ENCODE peak calls at places on chromosome 9, in nine cellular contexts. K, Y, G, P, L, W, M, O and F are unnamed samples.

GRCh38 chr9:4235951-4236804 is 63.7 kb downstream of the GLIS3 start:
- DNase-seq in K (peak), Y (peak), G (no peak), P (peak), L (no peak), W (peak), M (no peak), O (peak), F (peak)

GRCh38 chr9:127974769-127975261 is 6.0 kb downstream of the EEIG1 start:
- DNase-seq in K (no peak), Y (no peak), G (peak), P (no peak), L (no peak), W (no peak), M (no peak), O (peak), F (no peak)

GRCh38 chr9:92762781-92763708 is 1.6 kb downstream of the BICD2 start:
- DNase-seq in K (no peak), Y (no peak), G (no peak), P (no peak), L (no peak), W (no peak), M (no peak), O (no peak), F (no peak)

GRCh38 chr9:23822331-23823169 is 3.5 kb downstream of the ELAVL2 start:
- DNase-seq in K (no peak), Y (no peak), G (no peak), P (no peak), L (peak), W (no peak), M (no peak), O (no peak), F (no peak)

GRCh38 chr9:86449246-86449645 is 95.0 kb upstream of the TUT7 start:
- DNase-seq in K (no peak), Y (no peak), G (no peak), P (no peak), L (no peak), W (no peak), M (no peak), O (no peak), F (no peak)

GRCh38 chr9:87149794-87150193 is 202.5 kb upstream of the GAS1 start:
- DNase-seq in K (no peak), Y (peak), G (peak), P (no peak), L (no peak), W (no peak), M (no peak), O (no peak), F (no peak)

GRCh38 chr9:91089405-91090131 is 272.1 kb downstream of the AUH start:
- DNase-seq in K (no peak), Y (peak), G (peak), P (no peak), L (peak), W (peak), M (peak), O (peak), F (no peak)

GRCh38 chr9:111662851-111663823 is 1.7 kb downstream of the GNG10 start:
- DNase-seq in K (no peak), Y (no peak), G (no peak), P (no peak), L (peak), W (no peak), M (no peak), O (no peak), F (no peak)

GRCh38 chr9:130914417-130915095 is 17.9 kb upstream of the QRFP start:
- DNase-seq in K (no peak), Y (no peak), G (no peak), P (no peak), L (no peak), W (no peak), M (no peak), O (no peak), F (no peak)

GRCh38 chr9:130915096-130915447 is 18.5 kb upstream of the QRFP start:
- DNase-seq in K (no peak), Y (no peak), G (no peak), P (no peak), L (no peak), W (no peak), M (no peak), O (no peak), F (no peak)

GRCh38 chr9:130913599-130914416 is 17.2 kb upstream of the QRFP start:
- DNase-seq in K (no peak), Y (no peak), G (no peak), P (no peak), L (no peak), W (no peak), M (no peak), O (no peak), F (no peak)

GRCh38 chr9:130911254-130912049 is 14.8 kb upstream of the QRFP start:
- DNase-seq in K (no peak), Y (no peak), G (no peak), P (no peak), L (no peak), W (no peak), M (no peak), O (no peak), F (no peak)

DNA sequence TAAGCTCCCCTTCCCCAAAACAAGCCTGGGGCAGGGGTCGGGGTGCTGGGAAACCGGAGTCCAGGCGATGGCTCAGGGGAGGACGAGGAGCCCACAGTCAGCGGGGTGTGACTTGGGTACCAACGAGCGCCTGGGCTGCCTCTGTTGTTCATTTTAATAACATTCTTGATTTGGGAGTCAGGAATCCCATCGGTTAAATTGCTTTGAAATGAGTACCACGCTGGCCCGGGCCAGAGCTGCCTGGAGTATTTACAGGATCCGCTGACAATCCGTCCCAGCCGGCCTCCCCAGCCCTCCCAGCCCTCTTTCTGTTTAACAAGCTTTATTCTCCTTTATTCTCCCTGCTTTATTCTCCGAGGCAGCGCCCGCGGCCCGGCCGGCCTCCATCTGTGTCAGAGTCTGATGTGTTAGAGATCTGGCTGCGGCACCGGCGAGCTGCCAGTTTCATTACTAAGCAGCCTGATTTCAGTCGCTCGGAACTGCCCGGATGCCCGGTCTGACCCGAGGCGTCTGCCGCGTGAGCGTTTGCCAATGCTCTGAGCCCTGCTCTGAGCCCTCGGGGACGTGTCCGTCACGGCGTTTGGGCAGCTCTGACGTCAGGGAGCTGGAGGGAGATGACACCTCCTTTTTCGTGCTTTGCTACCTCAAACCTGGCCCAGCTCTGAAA is 16.5 kb upstream of the QRFP start:
- DNase-seq in K (peak), Y (peak), G (peak), P (no peak), L (no peak), W (peak), M (no peak), O (peak), F (peak)
- H3K4me3 ChIP-seq in K (peak), Y (no peak), G (peak), P (no peak), L (no peak), W (no peak), M (no peak), O (no peak), F (no peak)

GRCh38 chr9:81833563-81834345 is 94.5 kb upstream of the SPATA31D4 start:
- DNase-seq in K (peak), Y (no peak), G (peak), P (no peak), L (no peak), W (peak), M (peak), O (peak), F (no peak)
- TF ChIP-seq CTCF in K (peak), Y (no peak), G (no peak), P (no peak), L (no peak), W (peak), M (no peak), O (no peak), F (no peak)

GRCh38 chr9:124657526-124657925 is 113.6 kb downstream of the NR6A1 start:
- DNase-seq in K (no peak), Y (no peak), G (no peak), P (no peak), L (no peak), W (no peak), M (no peak), O (no peak), F (no peak)

GRCh38 chr9:124660341-124660801 is 110.7 kb downstream of the NR6A1 start:
- DNase-seq in K (no peak), Y (no peak), G (peak), P (no peak), L (peak), W (peak), M (peak), O (peak), F (peak)

GRCh38 chr9:124661184-124661755 is 109.8 kb downstream of the NR6A1 start:
- DNase-seq in K (no peak), Y (no peak), G (no peak), P (no peak), L (no peak), W (peak), M (no peak), O (no peak), F (no peak)

GRCh38 chr9:124659099-124659659 is 111.9 kb downstream of the NR6A1 start:
- DNase-seq in K (peak), Y (peak), G (peak), P (peak), L (peak), W (peak), M (peak), O (peak), F (peak)

DNA sequence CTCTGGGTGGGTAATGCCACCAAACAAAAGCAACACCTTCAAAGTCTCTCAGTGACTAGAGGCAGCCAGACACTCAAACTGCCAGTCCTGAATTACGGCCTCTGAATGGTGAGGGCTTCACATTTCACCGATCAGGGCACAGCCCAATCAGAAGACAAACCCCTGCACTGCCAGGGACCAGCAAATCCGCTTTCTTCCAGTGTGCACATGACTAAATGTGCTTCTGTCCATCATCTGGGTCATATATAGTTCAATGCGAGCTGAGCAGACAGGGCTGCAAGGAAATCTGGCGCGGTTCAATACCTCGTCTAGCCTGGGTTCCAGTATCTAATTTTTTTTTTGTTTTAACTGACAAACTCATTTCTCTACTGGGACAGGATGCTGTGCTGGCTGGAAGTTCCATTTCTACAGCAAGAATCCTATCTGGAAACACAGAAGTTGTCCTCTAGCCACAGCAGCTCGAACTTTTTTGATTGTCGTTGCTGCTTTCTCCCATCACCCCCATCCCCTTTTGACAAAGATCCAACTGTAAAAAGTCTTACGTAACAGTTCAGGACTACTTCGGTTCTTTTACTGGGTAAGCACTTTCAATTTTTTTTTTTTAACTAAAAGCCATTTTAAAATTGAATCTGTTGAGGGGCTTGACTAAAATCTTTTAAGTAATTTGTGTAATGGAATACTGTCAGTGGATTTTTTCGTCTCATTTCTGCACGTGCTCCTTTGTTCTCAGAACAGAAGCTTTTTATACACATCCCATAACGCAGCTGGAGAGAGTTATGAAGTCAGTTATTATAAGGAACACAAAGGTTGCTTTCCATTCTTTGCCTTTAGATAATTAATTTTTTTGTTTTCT is 112.7 kb downstream of the NR6A1 start:
- DNase-seq in K (peak), Y (peak), G (peak), P (peak), L (peak), W (peak), M (peak), O (peak), F (peak)
- H3K4me3 ChIP-seq in K (peak), Y (peak), G (peak), P (peak), L (peak), W (peak), M (peak), O (peak), F (peak)

DNA sequence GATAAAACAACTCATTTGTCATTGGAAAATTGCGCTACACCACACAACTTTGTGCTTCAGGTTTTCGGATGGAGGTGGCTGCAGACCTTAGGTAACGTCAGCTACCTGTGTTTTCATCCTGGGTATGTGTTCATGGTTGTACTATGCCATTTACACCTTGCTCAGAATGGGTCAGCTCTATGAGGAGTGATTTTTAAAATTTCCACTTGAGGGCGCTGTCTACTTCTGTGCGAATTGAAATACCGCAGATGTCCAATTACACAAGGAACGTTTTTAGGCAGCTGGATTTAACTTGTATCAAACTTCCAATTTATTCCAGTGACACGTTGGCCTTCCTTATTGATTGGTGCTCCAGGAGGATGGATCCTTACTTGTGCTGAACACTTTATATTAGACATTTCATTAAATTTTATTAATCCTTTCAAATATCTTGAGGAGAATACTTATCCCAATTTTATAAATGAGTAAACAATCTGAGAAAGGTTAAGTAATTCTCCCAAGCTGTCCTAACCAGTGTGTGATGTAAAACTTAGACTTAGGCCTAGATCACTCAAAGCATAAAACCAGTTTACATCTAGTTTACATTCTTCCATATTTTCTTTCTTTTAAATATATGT is 23.4 kb downstream of the DMRTA1 start:
- DNase-seq in K (no peak), Y (no peak), G (no peak), P (peak), L (peak), W (peak), M (peak), O (peak), F (no peak)
- TF ChIP-seq CTCF in K (peak), Y (peak), G (peak), P (peak), L (peak), W (peak), M (peak), O (peak), F (peak)